ENCODE peak calls at places on chromosomes 16 and 17, in six cellular contexts. F is A549, V is HepG2, I is HL-60, G is HCT116, L is SK-N-SH. A is an unnamed sample.

GRCh38 chr16:83717814-83718213 is 90.0 kb upstream of the HSBP1 start:
- DNase-seq in F (no peak), V (no peak), I (no peak), G (no peak), L (no peak), A (no peak)

GRCh38 chr17:37834168-37834567 is 89.3 kb upstream of the HNF1B start:
- DNase-seq in F (no peak), V (no peak), I (no peak), G (no peak), L (no peak), A (no peak)

GRCh38 chr17:50063516-50064252 is 7.8 kb downstream of the ITGA3 start:
- DNase-seq in F (peak; percentile 61), V (no peak), I (no peak), G (no peak), L (no peak), A (no peak)

GRCh38 chr16:1372292-1372950 is 20.7 kb downstream of the GNPTG start:
- DNase-seq in F (no peak), V (no peak), I (no peak), G (no peak), L (no peak), A (no peak)

GRCh38 chr17:46270032-46270431 is 24.9 kb upstream of the LRRC37A start:
- DNase-seq in F (no peak), V (peak; percentile 43), I (no peak), G (no peak), L (no peak), A (no peak)

GRCh38 chr17:73119631-73120030 is 27.1 kb upstream of the SLC39A11 start:
- DNase-seq in F (no peak), V (no peak), I (no peak), G (no peak), L (no peak), A (no peak)

GRCh38 chr16:75252946-75253911 is 1.8 kb upstream of the BCAR1 start:
- DNase-seq in F (no peak), V (no peak), I (no peak), G (no peak), L (no peak), A (peak; percentile 99)

GRCh38 chr17:34131386-34131785 is 123.7 kb upstream of the CCL2 start:
- DNase-seq in F (no peak), V (no peak), I (no peak), G (no peak), L (no peak), A (no peak)

GRCh38 chr17:12519956-12520594 is 145.6 kb upstream of the MYOCD start:
- DNase-seq in F (peak; percentile 25), V (no peak), I (no peak), G (no peak), L (no peak), A (no peak)

GRCh38 chr17:75927286-75927922 is 13.4 kb downstream of the FBF1 start:
- DNase-seq in F (peak; percentile 62), V (peak; percentile 52), I (no peak), G (peak; percentile 46), L (peak; percentile 75), A (peak; percentile 80)

GRCh38 chr16:11491524-11491923 is 95.2 kb downstream of the LITAF start:
- DNase-seq in F (no peak), V (no peak), I (no peak), G (no peak), L (no peak), A (no peak)

GRCh38 chr17:7889166-7889584 is 586 bp downstream of the CHD3 start:
- DNase-seq in F (peak; percentile 92), V (peak; percentile 85), I (no peak), G (peak; percentile 74), L (peak; percentile 94), A (peak; percentile 62)

GRCh38 chr17:40966848-40967247 is at the start of gene KRT39:
- DNase-seq in F (no peak), V (no peak), I (no peak), G (no peak), L (no peak), A (no peak)

GRCh38 chr16:81136331-81137011 is 40.3 kb upstream of the GCSH start:
- DNase-seq in F (peak; percentile 28), V (no peak), I (no peak), G (no peak), L (no peak), A (no peak)

GRCh38 chr16:1133810-1134520 is 18.9 kb upstream of the CACNA1H start:
- DNase-seq in F (no peak), V (no peak), I (no peak), G (no peak), L (no peak), A (no peak)

GRCh38 chr17:5425826-5426225 is 5.8 kb downstream of the RPAIN start:
- DNase-seq in F (no peak), V (no peak), I (no peak), G (no peak), L (no peak), A (no peak)

GRCh38 chr16:72284042-72284789 is 112.3 kb upstream of the PMFBP1 start:
- DNase-seq in F (no peak), V (no peak), I (no peak), G (no peak), L (no peak), A (no peak)

GRCh38 chr17:49555495-49556018 is 20.1 kb upstream of the NXPH3 start:
- DNase-seq in F (no peak), V (no peak), I (no peak), G (no peak), L (peak; percentile 41), A (no peak)

GRCh38 chr17:73912360-73912746 is 268.1 kb upstream of the SDK2 start:
- DNase-seq in F (no peak), V (no peak), I (no peak), G (no peak), L (no peak), A (no peak)

GRCh38 chr16:75304521-75305363 is 53.3 kb upstream of the BCAR1 start:
- DNase-seq in F (peak; percentile 43), V (peak; percentile 67), I (no peak), G (peak; percentile 10), L (no peak), A (no peak)

GRCh38 chr17:956905-957304 is 22.7 kb downstream of the NXN start:
- DNase-seq in F (peak; percentile 70), V (no peak), I (no peak), G (no peak), L (peak; percentile 64), A (no peak)

GRCh38 chr16:23181506-23181905 is 1.0 kb upstream of the SCNN1G start:
- DNase-seq in F (no peak), V (no peak), I (no peak), G (no peak), L (no peak), A (no peak)

GRCh38 chr17:59329558-59330313 is 1.7 kb upstream of the YPEL2 start:
- DNase-seq in F (peak; percentile 79), V (peak; percentile 85), I (peak; percentile 92), G (peak; percentile 62), L (peak; percentile 81), A (peak; percentile 87)

GRCh38 chr16:63457869-63458268 is 1421.6 kb upstream of the CDH8 start:
- DNase-seq in F (no peak), V (peak; percentile 13), I (no peak), G (no peak), L (no peak), A (no peak)

GRCh38 chr16:85312642-85313540 is 200.6 kb upstream of the CIBAR2 start:
- DNase-seq in F (no peak), V (no peak), I (no peak), G (no peak), L (no peak), A (no peak)

GRCh38 chr17:40148527-40148926 is 8.2 kb downstream of the CASC3 start:
- DNase-seq in F (no peak), V (no peak), I (no peak), G (no peak), L (no peak), A (no peak)

GRCh38 chr17:19418312-19418992 is 7.4 kb downstream of the RNF112 start:
- DNase-seq in F (peak; percentile 28), V (no peak), I (peak; percentile 11), G (no peak), L (no peak), A (no peak)

DNA sequence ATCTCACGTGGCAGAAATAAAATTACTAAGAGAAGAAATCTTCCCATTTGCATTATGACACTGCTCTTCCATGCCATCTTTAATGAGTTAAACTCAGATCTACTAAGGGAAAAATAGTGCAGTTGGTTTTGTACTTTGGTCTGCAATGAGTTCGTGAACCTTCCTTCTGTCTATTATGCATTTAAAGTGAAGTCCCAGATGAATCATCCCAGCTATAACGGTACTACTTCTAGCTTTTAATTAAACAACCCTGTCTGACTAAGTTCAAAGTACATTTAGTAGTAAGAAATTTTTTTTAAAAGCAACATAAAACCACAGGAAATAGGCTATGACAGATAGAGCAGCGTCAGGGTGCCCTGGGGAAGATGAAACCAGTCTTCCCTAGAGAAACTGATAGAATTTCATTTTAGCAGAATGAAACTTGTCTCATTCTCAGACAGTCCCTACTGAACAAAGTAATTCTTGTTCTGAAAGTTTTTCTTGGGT is 1.8 kb downstream of the TMIGD1 start:
- DNase-seq in F (peak; percentile 73), V (peak; percentile 88), I (no peak), G (no peak), L (no peak), A (no peak)
- TF ChIP-seq REST in F (no peak), V (no peak), I (no peak), G (no peak), L (no peak), A (no peak)

DNA sequence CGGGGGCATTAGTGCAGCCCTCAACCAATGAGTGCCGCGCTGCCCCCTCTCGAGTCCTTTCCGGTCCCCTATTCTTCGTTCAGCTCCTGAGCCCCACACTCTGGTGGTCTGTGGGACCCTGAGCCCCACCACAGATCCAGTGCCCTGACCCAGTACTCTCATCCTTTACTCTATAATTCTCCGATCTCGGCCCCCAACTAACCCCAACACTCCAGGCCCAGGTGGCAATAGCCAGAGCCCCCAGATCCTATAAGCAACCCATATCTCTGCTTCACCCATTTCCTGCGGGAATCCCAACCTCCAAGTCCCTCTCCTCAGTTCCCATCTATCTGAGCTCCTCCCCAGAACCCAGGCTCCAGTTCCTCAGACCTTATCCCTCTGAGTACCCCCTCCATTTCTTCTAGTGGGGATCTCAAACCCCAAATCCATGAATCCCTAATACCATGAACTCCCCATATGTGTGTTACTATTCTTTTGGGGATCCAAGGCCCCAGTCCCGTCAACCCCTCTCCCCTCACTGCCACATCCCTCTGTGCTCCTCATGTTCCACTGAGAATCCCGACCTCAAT is 1.0 kb upstream of the TBC1D10B start:
- DNase-seq in F (no peak), V (no peak), I (no peak), G (no peak), L (no peak), A (peak; percentile 27)
- TF ChIP-seq CTCF in F (no peak), V (no peak), I (no peak), G (no peak), L (no peak), A (no peak)

GRCh38 chr16:3068486-3068885 is 3.0 kb downstream of the IL32 start:
- DNase-seq in F (no peak), V (no peak), I (no peak), G (no peak), L (no peak), A (no peak)
- H3K27ac ChIP-seq in F (no peak overlapping the region), V (no peak overlapping the region), I (no peak overlapping the region), G (no peak overlapping the region), L (no peak overlapping the region), A (no peak overlapping the region)

DNA sequence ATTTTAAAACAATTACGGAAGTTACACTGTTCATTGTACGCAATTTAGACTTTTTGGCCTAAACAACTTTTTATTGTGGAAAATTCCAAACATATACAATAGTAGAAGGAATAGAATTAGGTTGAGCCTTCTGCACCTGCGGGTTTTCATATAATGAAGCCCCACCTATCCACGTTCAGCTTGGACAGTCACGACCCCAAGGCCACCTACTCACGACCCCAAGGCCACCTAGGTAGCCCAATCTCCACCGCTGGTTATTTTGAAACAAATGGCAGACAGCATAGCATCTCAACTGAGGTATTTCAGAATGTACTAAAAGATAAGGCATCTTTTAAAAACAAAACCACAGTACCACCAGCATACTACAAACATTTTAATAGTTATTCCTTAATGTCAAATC is 631 bp downstream of the NLRC5 start:
- DNase-seq in F (no peak), V (no peak), I (no peak), G (no peak), L (no peak), A (no peak)
- TF ChIP-seq REST in F (no peak), V (no peak), I (no peak), G (no peak), L (no peak), A (no peak)